ENCODE peak calls at places on chromosome 22, in ten cellular contexts. B is Calu3, K is ovary, C is kidney epithelial cell, U is fibroblast of villous mesenchyme, R is AG04449, N is foreskin fibroblast, I is H9, G is gastrocnemius medialis, P is fibroblast of mammary gland. F is an unnamed sample.

GRCh38 chr22:31148953-31149627 is 8.8 kb upstream of the PLA2G3 start:
- DNase-seq in R (no peak), K (peak), U (peak), N (peak), G (peak), B (peak), I (peak), C (no peak), P (peak), F (no peak)

GRCh38 chr22:48407256-48407955 is 1420.3 kb downstream of the BRD1 start:
- DNase-seq in R (no peak), U (no peak), B (no peak), G (no peak), I (no peak), N (no peak), P (no peak), K (no peak), C (no peak), F (no peak)

GRCh38 chr22:25689631-25690030 is 52.4 kb upstream of the MYO18B start:
- DNase-seq in C (no peak), I (no peak), K (no peak), N (no peak), G (no peak), B (no peak), U (no peak), P (no peak), R (no peak), F (no peak)

GRCh38 chr22:24893341-24894070 is 53.0 kb downstream of the LHFPL7 start:
- DNase-seq in K (peak), U (peak), B (no peak), N (no peak), R (no peak), P (no peak), C (no peak), G (no peak), I (no peak), F (no peak)

GRCh38 chr22:45460288-45461109 is 42.2 kb upstream of the FBLN1 start:
- DNase-seq in U (peak), R (no peak), I (no peak), C (no peak), B (no peak), G (peak), N (peak), P (peak), K (peak), F (no peak)

GRCh38 chr22:46596819-46597218 is 23.4 kb upstream of the GRAMD4 start:
- DNase-seq in I (peak), K (no peak), N (no peak), P (no peak), B (peak), G (no peak), C (no peak), R (no peak), U (no peak), F (no peak)

GRCh38 chr22:47371263-47372090 is 609.0 kb downstream of the TBC1D22A start:
- DNase-seq in R (no peak), U (no peak), K (no peak), P (peak), C (no peak), B (no peak), N (no peak), G (no peak), I (peak), F (peak)

GRCh38 chr22:31291716-31292644 is at the start of gene PIK3IP1:
- DNase-seq in N (peak), C (peak), P (peak), I (peak), G (peak), B (peak), U (peak), R (no peak), K (peak), F (peak)

GRCh38 chr22:17921871-17922821 is 102.2 kb downstream of the MICAL3 start:
- DNase-seq in B (no peak), R (no peak), G (no peak), P (no peak), C (no peak), N (no peak), I (peak), U (no peak), K (peak), F (no peak)

GRCh38 chr22:28909375-28909774 is 26.0 kb downstream of the ZNRF3 start:
- DNase-seq in G (no peak), C (no peak), N (no peak), I (no peak), P (peak), U (no peak), K (no peak), B (peak), R (no peak), F (peak)

GRCh38 chr22:30503551-30503950 is 1.9 kb downstream of the SEC14L4 start:
- DNase-seq in G (no peak), C (no peak), K (no peak), P (no peak), I (no peak), R (no peak), U (no peak), N (no peak), B (no peak), F (no peak)

GRCh38 chr22:40036591-40037225 is 42.0 kb downstream of the FAM83F start:
- DNase-seq in G (peak), U (peak), I (peak), K (no peak), C (no peak), B (peak), R (no peak), N (peak), P (peak), F (no peak)

GRCh38 chr22:30806391-30806861 is 111.8 kb downstream of the OSBP2 start:
- DNase-seq in G (no peak), K (no peak), B (peak), P (peak), R (no peak), I (peak), N (peak), C (peak), U (peak), F (no peak)

GRCh38 chr22:28948404-28948803 is 65.0 kb downstream of the ZNRF3 start:
- DNase-seq in P (no peak), K (no peak), N (no peak), G (no peak), B (no peak), C (no peak), I (no peak), U (no peak), R (no peak), F (no peak)

GRCh38 chr22:48651981-48652538 is 1175.6 kb downstream of the BRD1 start:
- DNase-seq in P (no peak), C (no peak), N (no peak), R (no peak), K (no peak), B (no peak), G (no peak), I (no peak), U (no peak), F (no peak)

GRCh38 chr22:47125603-47126002 is 363.2 kb downstream of the TBC1D22A start:
- DNase-seq in C (no peak), U (peak), R (no peak), K (no peak), G (no peak), P (peak), B (no peak), N (peak), I (no peak), F (peak)

GRCh38 chr22:17606472-17606871 is 22.1 kb downstream of the ATP6V1E1 start:
- DNase-seq in I (no peak), R (peak), G (no peak), U (peak), N (peak), C (no peak), B (no peak), K (no peak), P (no peak), F (no peak)

GRCh38 chr22:42313804-42314581 is 43.5 kb upstream of the TCF20 start:
- DNase-seq in G (peak), K (no peak), I (peak), C (peak), U (peak), N (peak), P (peak), B (peak), R (no peak), F (no peak)

GRCh38 chr22:19182472-19183157 is 4.1 kb upstream of the SLC25A1 start:
- DNase-seq in P (no peak), G (no peak), B (no peak), I (no peak), K (no peak), C (no peak), N (no peak), R (no peak), U (no peak), F (no peak)

GRCh38 chr22:44360686-44361381 is 48.1 kb upstream of the SHISAL1 start:
- DNase-seq in P (peak), C (no peak), G (peak), B (peak), U (peak), I (no peak), K (peak), R (no peak), N (peak), F (peak)

GRCh38 chr22:30474683-30475424 is 3.0 kb upstream of the SEC14L3 start:
- DNase-seq in C (no peak), B (peak), U (no peak), N (no peak), P (no peak), K (no peak), R (no peak), I (peak), G (no peak), F (peak)

GRCh38 chr22:28188480-28188879 is 269.4 kb upstream of the PITPNB start:
- DNase-seq in G (no peak), N (no peak), B (no peak), U (no peak), K (no peak), R (no peak), I (peak), P (no peak), C (no peak), F (no peak)

GRCh38 chr22:20606041-20606783 is 98.8 kb downstream of the MED15 start:
- DNase-seq in P (peak), N (peak), R (no peak), C (no peak), G (no peak), U (peak), K (no peak), B (peak), I (peak), F (no peak)

GRCh38 chr22:37196539-37197450 is 8.7 kb upstream of the C1QTNF6 start:
- DNase-seq in N (peak), G (peak), R (peak), I (no peak), B (peak), C (no peak), P (peak), K (peak), U (peak), F (peak)

GRCh38 chr22:18954941-18955571 is 19.0 kb upstream of the PRODH start:
- DNase-seq in B (no peak), G (no peak), C (no peak), U (no peak), P (no peak), N (no peak), K (no peak), I (no peak), R (no peak), F (peak)

GRCh38 chr22:38504731-38505594 is 1.1 kb downstream of the DDX17 start:
- DNase-seq in C (no peak), G (peak), R (no peak), U (peak), I (no peak), K (peak), P (peak), B (peak), N (peak), F (no peak)
- TF ChIP-seq CTCF in C (no peak), G (no peak), R (no peak), U (no peak), I (no peak), K (no peak), P (no peak), B (no peak), N (no peak), F (no peak)

GRCh38 chr22:49924113-49924833 is 5.8 kb downstream of the CRELD2 start:
- DNase-seq in P (no peak), U (no peak), N (no peak), R (no peak), C (no peak), G (no peak), K (no peak), B (no peak), I (no peak), F (no peak)

GRCh38 chr22:49922484-49922883 is 4.0 kb downstream of the CRELD2 start:
- DNase-seq in P (no peak), G (no peak), I (no peak), N (no peak), U (no peak), B (no peak), R (no peak), C (no peak), K (no peak), F (no peak)

GRCh38 chr22:49922926-49923325 is 4.5 kb downstream of the CRELD2 start:
- DNase-seq in N (no peak), K (no peak), G (no peak), R (no peak), B (no peak), P (no peak), C (no peak), I (no peak), U (no peak), F (no peak)

GRCh38 chr22:49921508-49922278 is 3.3 kb downstream of the CRELD2 start:
- DNase-seq in N (no peak), I (no peak), R (no peak), U (no peak), P (no peak), B (no peak), C (no peak), K (no peak), G (no peak), F (peak)

DNA sequence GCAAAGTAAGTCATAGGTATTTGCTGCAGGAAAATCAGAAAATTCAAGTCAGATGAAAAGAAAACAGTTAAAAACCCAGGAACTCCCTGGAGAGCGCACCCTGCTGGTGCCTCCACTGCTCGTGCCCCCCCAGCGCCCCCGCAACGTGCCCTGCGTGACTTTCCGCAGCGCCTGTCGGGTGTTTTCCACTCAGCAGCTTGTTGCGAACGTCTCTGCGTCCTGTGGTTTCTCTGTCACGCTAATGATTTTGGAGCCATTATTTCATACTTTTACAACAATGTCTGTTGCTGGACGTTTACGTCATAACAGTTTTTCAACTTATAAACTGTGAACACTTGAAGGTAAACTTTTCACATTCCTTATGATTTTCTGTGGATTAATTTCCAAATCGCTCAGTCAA is 5.0 kb downstream of the CRELD2 start:
- DNase-seq in R (no peak), G (no peak), N (peak), I (no peak), P (no peak), C (no peak), U (no peak), K (no peak), B (no peak), F (no peak)
- TF ChIP-seq CTCF in R (no peak), G (no peak), N (no peak), I (peak), P (no peak), C (peak), U (peak), K (no peak), B (no peak), F (peak)

DNA sequence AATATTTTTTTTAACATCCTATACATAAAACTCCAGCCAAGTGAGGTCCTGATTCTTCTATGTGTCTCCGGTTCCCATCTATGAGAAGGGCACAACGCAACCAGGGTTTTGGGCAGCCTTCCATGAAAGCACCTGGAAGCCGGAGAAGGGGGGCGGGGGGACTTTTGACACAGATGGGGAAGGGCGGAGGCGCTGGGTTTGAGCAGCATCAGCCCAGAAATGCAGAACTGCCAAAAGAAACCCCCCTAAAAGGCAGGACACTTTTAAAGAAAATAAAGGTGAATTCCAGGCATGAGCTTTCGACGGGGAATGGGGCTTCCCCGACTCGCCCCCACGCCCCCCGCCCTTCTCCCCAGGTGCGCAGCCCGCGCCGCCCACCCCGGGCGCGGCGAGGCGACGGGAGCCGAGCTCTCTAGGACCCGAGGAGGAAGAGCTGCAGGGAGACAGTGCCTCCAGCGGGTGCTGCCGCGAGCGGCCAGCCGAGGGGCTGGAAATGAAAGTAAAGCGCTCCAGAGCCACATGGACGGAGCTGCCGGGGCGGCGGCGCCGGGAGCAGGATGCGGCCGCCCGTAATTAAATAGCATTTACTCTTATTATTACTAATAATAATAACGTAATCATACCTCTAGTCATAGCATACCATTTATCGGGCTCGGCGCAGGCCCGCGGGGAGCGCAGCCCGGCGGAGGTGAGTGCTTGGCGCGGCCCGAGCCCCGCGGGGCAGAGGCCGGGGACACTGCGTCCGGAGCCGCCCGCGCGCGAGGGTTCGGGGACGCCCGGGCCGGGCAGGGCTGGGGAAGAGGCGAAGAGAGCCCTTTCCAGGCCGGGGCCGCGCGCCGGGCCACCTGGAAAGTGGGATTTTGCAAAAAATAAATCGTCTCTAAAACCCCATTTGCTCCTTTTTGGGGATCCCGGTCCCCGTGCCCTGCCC is at the start of gene ZC3H7B:
- DNase-seq in N (peak), U (peak), P (peak), I (peak), G (peak), K (peak), B (peak), C (no peak), R (no peak), F (no peak)
- TF ChIP-seq CTCF in N (peak), U (peak), P (peak), I (peak), G (peak), K (peak), B (peak), C (peak), R (peak), F (peak)

DNA sequence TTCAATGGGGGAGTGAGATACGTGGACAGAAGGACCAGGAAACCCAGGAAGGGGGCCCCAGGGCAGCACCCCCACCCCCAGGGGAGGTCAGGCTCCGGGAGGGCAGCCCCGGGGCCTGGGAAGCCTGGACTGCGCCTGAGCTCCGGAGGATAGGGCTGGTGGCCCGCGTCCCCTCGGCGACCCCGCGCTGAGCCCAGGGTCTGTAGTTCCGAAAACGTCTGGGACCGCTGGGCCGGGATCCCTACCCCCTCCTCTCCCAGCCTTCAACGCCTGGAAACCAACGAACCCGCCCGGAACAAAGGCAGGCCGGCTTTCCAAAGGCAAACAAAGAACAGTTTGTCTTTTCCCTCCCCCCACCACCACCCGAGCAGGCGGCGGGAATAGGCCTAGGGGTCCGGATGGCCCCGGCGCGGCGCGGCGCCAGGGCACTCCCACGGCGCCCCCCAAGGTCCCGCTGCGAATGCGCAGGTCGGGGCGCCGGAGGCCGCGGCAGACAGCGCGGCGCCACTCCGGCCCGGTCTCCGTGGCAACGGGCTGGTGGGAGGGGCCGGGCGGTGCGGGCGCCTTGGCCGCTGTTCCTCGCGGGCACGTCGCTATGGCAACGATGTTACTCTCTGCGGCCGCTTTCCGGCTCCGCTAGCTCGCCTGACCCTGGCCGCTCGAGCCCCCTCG is 58.5 kb downstream of the IGLL1 start:
- DNase-seq in K (peak), P (peak), B (peak), C (peak), I (peak), R (peak), U (peak), N (peak), G (peak), F (peak)
- TF ChIP-seq CTCF in K (no peak), P (no peak), B (no peak), C (no peak), I (peak), R (peak), U (no peak), N (no peak), G (no peak), F (peak)